ENCODE peak calls at places on chromosomes 11 and 22, in ten cellular contexts. G is lower lobe of right lung, O is heart right ventricle, T is cardiac muscle cell, I is neuronal stem cell, L is sigmoid colon, V is breast epithelium, M is foreskin keratinocyte, Z is caudate nucleus, X is kidney. B is an unnamed sample.

GRCh38 chr11:101336858-101337257 is 207.2 kb upstream of the PGR start:
- DNase-seq in M (no peak), O (no peak), L (no peak), T (no peak), X (no peak), Z (no peak), V (no peak), I (no peak), G (no peak), B (no peak)

GRCh38 chr11:69295995-69296889 is 2.3 kb downstream of the MYEOV start:
- DNase-seq in O (no peak), L (peak; percentile 82), V (no peak), T (no peak), X (peak; percentile 84), Z (no peak), M (peak; percentile 46), I (no peak), G (peak; percentile 69), B (no peak)

GRCh38 chr22:19450363-19451175 is 3.1 kb upstream of the C22orf39 start:
- DNase-seq in Z (no peak), I (no peak), L (no peak), M (no peak), T (no peak), O (no peak), V (no peak), G (no peak), X (no peak), B (no peak)

GRCh38 chr11:130897262-130898182 is 18.8 kb downstream of the SNX19 start:
- DNase-seq in V (peak; percentile 70), M (peak; percentile 60), T (no peak), O (peak; percentile 85), G (peak; percentile 65), X (peak; percentile 92), L (peak; percentile 96), I (no peak), Z (peak; percentile 31), B (no peak)

GRCh38 chr11:123581651-123582399 is 72.6 kb downstream of the SCN3B start:
- DNase-seq in G (no peak), M (no peak), O (no peak), V (no peak), I (no peak), L (no peak), X (no peak), Z (no peak), T (no peak), B (no peak)

GRCh38 chr11:121575250-121575962 is 122.6 kb upstream of the SORL1-AS1 start:
- DNase-seq in Z (peak; percentile 29), I (no peak), X (peak; percentile 91), T (no peak), O (peak; percentile 52), M (no peak), L (peak; percentile 82), V (no peak), G (peak; percentile 89), B (no peak)

GRCh38 chr11:73632996-73633395 is 13.4 kb upstream of the PLEKHB1 start:
- DNase-seq in T (no peak), X (no peak), G (no peak), O (no peak), V (no peak), Z (no peak), I (no peak), M (no peak), L (no peak), B (no peak)

GRCh38 chr11:8100151-8100550 is 19.1 kb downstream of the TUB start:
- DNase-seq in M (no peak), G (no peak), I (no peak), L (peak; percentile 39), T (no peak), Z (no peak), X (no peak), V (no peak), O (peak; percentile 2), B (no peak)

DNA sequence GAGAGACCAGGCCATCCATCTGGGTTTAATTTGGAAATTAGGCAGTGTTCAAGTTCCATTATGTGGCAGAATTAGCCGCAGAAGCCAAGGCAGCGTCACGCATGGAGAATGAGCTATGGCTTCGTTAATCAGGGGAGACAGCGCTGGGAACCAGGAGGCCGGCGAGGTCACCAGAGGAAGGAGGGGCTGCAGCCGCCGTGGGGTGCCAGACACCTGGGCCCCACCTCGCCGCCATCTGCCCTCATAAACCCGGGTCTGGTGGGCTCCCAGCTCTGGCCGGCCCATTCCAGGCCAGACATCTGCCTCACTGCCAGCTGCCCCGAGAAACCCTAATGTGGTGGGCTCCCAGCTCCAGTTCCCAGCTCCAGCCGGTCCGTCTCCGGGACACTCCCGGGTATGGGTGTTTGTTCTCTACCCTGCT is 676.9 kb downstream of the BRD1 start:
- DNase-seq in Z (no peak), M (no peak), T (no peak), X (no peak), G (no peak), V (no peak), L (no peak), I (no peak), O (no peak), B (no peak)
- H3K27ac ChIP-seq in Z (no peak overlapping the region), M (no peak overlapping the region), T (no peak overlapping the region), X (no peak overlapping the region), G (no peak overlapping the region), V (no peak overlapping the region), L (no peak overlapping the region), I (no peak overlapping the region), O (no peak overlapping the region), B (no peak overlapping the region)

DNA sequence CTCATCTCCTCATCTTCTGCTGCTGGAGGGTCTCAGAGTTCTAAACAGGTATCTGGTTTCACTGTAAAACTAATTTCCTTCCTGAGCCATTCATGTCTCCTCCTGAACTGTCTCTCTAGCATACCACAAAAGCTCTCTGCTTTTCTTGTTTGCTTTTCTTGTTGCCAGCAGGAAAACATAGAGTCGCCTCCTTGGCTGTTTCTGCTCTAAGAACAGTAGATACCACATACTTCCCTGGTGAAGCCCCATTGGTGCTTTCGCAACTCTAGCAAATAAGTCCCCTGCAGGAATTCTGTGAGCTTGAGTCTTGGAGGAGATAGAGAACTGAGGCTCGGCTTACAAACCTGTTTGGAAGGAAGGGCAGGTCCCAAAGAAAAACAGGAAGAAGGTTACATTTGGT is 7.0 kb downstream of the DIXDC1 start:
- DNase-seq in V (no peak), L (no peak), Z (no peak), G (no peak), O (no peak), I (no peak), T (no peak), M (peak; percentile 60), X (no peak), B (no peak)
- H3K27ac ChIP-seq in V (peak overlapping the region; percentile 62), L (peak overlapping the region; percentile 62), Z (no peak overlapping the region), G (peak overlapping the region; percentile 75), O (no peak overlapping the region), I (no peak overlapping the region), T (peak overlapping the region; percentile 58), M (peak overlapping the region; percentile 84), X (no peak overlapping the region), B (no peak overlapping the region)

GRCh38 chr22:31045900-31046587 is 35.1 kb upstream of the SMTN start:
- DNase-seq in M (no peak), L (peak; percentile 56), Z (no peak), G (no peak), I (no peak), X (no peak), O (no peak), T (peak; percentile 8), V (no peak), B (no peak)
- H3K27ac ChIP-seq in M (no peak overlapping the region), L (peak overlapping the region; percentile 92), Z (peak overlapping the region; percentile 9), G (peak overlapping the region; percentile 67), I (no peak overlapping the region), X (peak overlapping the region; percentile 74), O (peak overlapping the region; percentile 89), T (peak overlapping the region; percentile 74), V (peak overlapping the region; percentile 70), B (no peak overlapping the region)

GRCh38 chr11:62127941-62128770 is 4.3 kb downstream of the INCENP start:
- DNase-seq in L (peak; percentile 55), M (no peak), X (no peak), Z (no peak), O (no peak), T (no peak), I (no peak), G (no peak), V (no peak), B (no peak)

GRCh38 chr11:62128835-62129234 is 5.0 kb downstream of the INCENP start:
- DNase-seq in X (no peak), G (no peak), M (no peak), I (no peak), Z (no peak), T (no peak), O (no peak), V (no peak), L (peak; percentile 36), B (no peak)

GRCh38 chr11:62125316-62125715 is 1.5 kb downstream of the INCENP start:
- DNase-seq in V (no peak), T (no peak), M (peak; percentile 38), G (no peak), X (no peak), Z (no peak), O (no peak), L (no peak), I (no peak), B (no peak)

GRCh38 chr11:62125881-62126280 is 2.1 kb downstream of the INCENP start:
- DNase-seq in X (no peak), L (no peak), M (no peak), T (no peak), I (no peak), O (no peak), G (no peak), Z (no peak), V (no peak), B (no peak)

GRCh38 chr11:62127426-62127825 is 3.6 kb downstream of the INCENP start:
- DNase-seq in L (no peak), I (no peak), M (no peak), T (no peak), G (no peak), V (no peak), Z (no peak), X (no peak), O (no peak), B (no peak)
- H3K27ac ChIP-seq in L (no peak overlapping the region), I (no peak overlapping the region), M (no peak overlapping the region), T (no peak overlapping the region), G (no peak overlapping the region), V (no peak overlapping the region), Z (no peak overlapping the region), X (no peak overlapping the region), O (no peak overlapping the region), B (no peak overlapping the region)

DNA sequence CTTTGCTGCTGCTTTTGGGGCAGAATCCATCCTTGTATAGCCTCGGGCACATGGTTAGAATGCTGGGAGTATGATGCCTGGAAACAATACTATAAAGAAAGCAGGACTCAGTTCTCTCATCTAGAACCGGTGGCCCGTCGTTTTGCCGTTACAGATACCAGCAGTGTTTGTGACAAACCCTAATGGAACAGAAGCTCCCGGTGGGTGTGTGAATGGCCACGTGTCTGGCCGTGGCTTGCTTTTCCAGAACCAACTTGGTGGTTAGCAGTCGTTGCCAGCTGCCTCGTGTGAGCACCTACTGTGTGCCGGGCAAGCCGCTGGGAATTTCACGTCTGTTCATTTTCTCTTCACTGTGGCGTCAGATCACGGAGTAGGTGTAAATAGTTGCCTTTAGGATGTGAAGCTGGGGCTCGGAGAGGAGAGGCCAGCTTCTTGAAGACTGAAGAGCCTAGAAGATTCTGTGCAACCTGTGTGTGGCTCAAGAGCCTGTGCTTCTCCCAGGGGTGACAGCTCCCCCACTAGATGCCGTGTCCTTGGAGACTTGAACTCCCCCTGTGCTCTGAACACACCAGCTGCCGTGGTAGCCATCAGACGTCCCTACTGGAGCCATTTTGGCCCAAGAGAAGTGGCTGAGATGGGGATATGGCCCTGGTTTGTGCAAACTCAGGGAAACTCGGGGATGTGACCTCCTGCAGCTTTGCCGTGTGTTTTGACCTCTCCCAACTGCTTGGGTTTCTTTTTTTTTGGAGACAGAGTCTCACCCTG is 57.5 kb upstream of the PPARA start:
- DNase-seq in I (no peak), M (no peak), T (no peak), Z (no peak), V (no peak), O (no peak), X (peak; percentile 67), L (no peak), G (no peak), B (no peak)
- H3K27ac ChIP-seq in I (no peak overlapping the region), M (no peak overlapping the region), T (no peak overlapping the region), Z (peak overlapping the region; percentile 98), V (peak overlapping the region; percentile 99), O (peak overlapping the region; percentile 99), X (no peak overlapping the region), L (peak overlapping the region; percentile 98), G (peak overlapping the region; percentile 98), B (peak overlapping the region; percentile 99)

B was measured in substantia nigra.